ENCODE peak calls at places on chromosomes 4 and X, in seven cellular contexts. One of them, this sample, is unnamed.

GRCh38 chr4:153655928-153656327 is 28.2 kb upstream of the TLR2 start:
- DNase-seq in testis: no peak
- DNase-seq in endothelial cell: no peak
- DNase-seq in HTR-8/SVneo: no peak
- DNase-seq in lower leg skin: peak
- DNase-seq in NCI-H345: no peak
- DNase-seq in heart left ventricle: peak
- DNase-seq in this sample: no peak

GRCh38 chrX:72634321-72634720 is 61.7 kb upstream of the HDAC8 start:
- DNase-seq in NCI-H345: no peak
- DNase-seq in endothelial cell: no peak
- DNase-seq in heart left ventricle: no peak
- DNase-seq in HTR-8/SVneo: no peak
- DNase-seq in testis: no peak
- DNase-seq in lower leg skin: no peak
- DNase-seq in this sample: no peak

GRCh38 chr4:73734405-73735070 is 5.8 kb upstream of the CXCL8 start:
- DNase-seq in endothelial cell: no peak
- DNase-seq in lower leg skin: no peak
- DNase-seq in testis: no peak
- DNase-seq in heart left ventricle: no peak
- DNase-seq in HTR-8/SVneo: no peak
- DNase-seq in NCI-H345: no peak
- DNase-seq in this sample: no peak

GRCh38 chrX:139559383-139560042 is 29.0 kb downstream of the F9 start:
- DNase-seq in HTR-8/SVneo: peak
- DNase-seq in NCI-H345: no peak
- DNase-seq in endothelial cell: peak
- DNase-seq in lower leg skin: peak
- DNase-seq in testis: peak
- DNase-seq in heart left ventricle: no peak
- DNase-seq in this sample: peak

GRCh38 chrX:109600114-109600710 is 24.8 kb downstream of the KCNE5 start:
- DNase-seq in HTR-8/SVneo: no peak
- DNase-seq in heart left ventricle: peak
- DNase-seq in endothelial cell: no peak
- DNase-seq in testis: peak
- DNase-seq in lower leg skin: no peak
- DNase-seq in NCI-H345: no peak
- DNase-seq in this sample: no peak

GRCh38 chr4:118034061-118034785 is at the start of gene NDST3:
- DNase-seq in testis: peak
- DNase-seq in lower leg skin: no peak
- DNase-seq in HTR-8/SVneo: peak
- DNase-seq in heart left ventricle: no peak
- DNase-seq in NCI-H345: peak
- DNase-seq in endothelial cell: peak
- DNase-seq in this sample: peak

GRCh38 chrX:16171039-16171438 is 3.8 kb downstream of the MAGEB17 start:
- DNase-seq in heart left ventricle: no peak
- DNase-seq in NCI-H345: no peak
- DNase-seq in lower leg skin: no peak
- DNase-seq in HTR-8/SVneo: no peak
- DNase-seq in endothelial cell: no peak
- DNase-seq in testis: no peak
- DNase-seq in this sample: no peak

GRCh38 chrX:68180501-68181061 is 252.7 kb downstream of the OPHN1 start:
- DNase-seq in heart left ventricle: no peak
- DNase-seq in testis: no peak
- DNase-seq in lower leg skin: no peak
- DNase-seq in endothelial cell: no peak
- DNase-seq in NCI-H345: no peak
- DNase-seq in HTR-8/SVneo: no peak
- DNase-seq in this sample: no peak

GRCh38 chr4:100569196-100569595 is 51.4 kb upstream of the EMCN start:
- DNase-seq in endothelial cell: no peak
- DNase-seq in heart left ventricle: no peak
- DNase-seq in testis: no peak
- DNase-seq in lower leg skin: no peak
- DNase-seq in HTR-8/SVneo: no peak
- DNase-seq in NCI-H345: no peak
- DNase-seq in this sample: no peak

GRCh38 chr4:113637823-113638691 is 123.5 kb downstream of the CAMK2D start:
- DNase-seq in lower leg skin: no peak
- DNase-seq in testis: no peak
- DNase-seq in NCI-H345: no peak
- DNase-seq in heart left ventricle: no peak
- DNase-seq in endothelial cell: no peak
- DNase-seq in HTR-8/SVneo: no peak
- DNase-seq in this sample: no peak

GRCh38 chrX:30653415-30654131 is at the start of gene GK:
- DNase-seq in HTR-8/SVneo: no peak
- DNase-seq in lower leg skin: no peak
- DNase-seq in heart left ventricle: no peak
- DNase-seq in endothelial cell: peak
- DNase-seq in testis: no peak
- DNase-seq in NCI-H345: peak
- DNase-seq in this sample: peak

GRCh38 chr4:114539985-114540384 is 58.6 kb upstream of the UGT8 start:
- DNase-seq in heart left ventricle: no peak
- DNase-seq in NCI-H345: no peak
- DNase-seq in testis: no peak
- DNase-seq in endothelial cell: no peak
- DNase-seq in HTR-8/SVneo: no peak
- DNase-seq in lower leg skin: no peak
- DNase-seq in this sample: no peak

GRCh38 chr4:2339458-2340271 is 77.8 kb upstream of the MXD4 start:
- DNase-seq in endothelial cell: peak
- DNase-seq in testis: peak
- DNase-seq in lower leg skin: no peak
- DNase-seq in heart left ventricle: no peak
- DNase-seq in HTR-8/SVneo: no peak
- DNase-seq in NCI-H345: no peak
- DNase-seq in this sample: no peak

GRCh38 chr4:66565796-66566195 is 895.5 kb upstream of the EPHA5 start:
- DNase-seq in HTR-8/SVneo: no peak
- DNase-seq in NCI-H345: no peak
- DNase-seq in lower leg skin: no peak
- DNase-seq in testis: no peak
- DNase-seq in heart left ventricle: no peak
- DNase-seq in endothelial cell: no peak
- DNase-seq in this sample: no peak

GRCh38 chrX:107676559-107677378 is 48.5 kb downstream of the PRPS1 start:
- DNase-seq in NCI-H345: no peak
- DNase-seq in heart left ventricle: peak
- DNase-seq in HTR-8/SVneo: no peak
- DNase-seq in endothelial cell: no peak
- DNase-seq in lower leg skin: peak
- DNase-seq in testis: peak
- DNase-seq in this sample: peak

GRCh38 chr4:154738426-154738825 is 5.4 kb upstream of the LRAT start:
- DNase-seq in heart left ventricle: no peak
- DNase-seq in NCI-H345: no peak
- DNase-seq in HTR-8/SVneo: no peak
- DNase-seq in testis: no peak
- DNase-seq in endothelial cell: no peak
- DNase-seq in lower leg skin: no peak
- DNase-seq in this sample: no peak

GRCh38 chrX:81564851-81565250 is 362.9 kb downstream of the SH3BGRL start:
- DNase-seq in testis: no peak
- DNase-seq in endothelial cell: no peak
- DNase-seq in heart left ventricle: no peak
- DNase-seq in HTR-8/SVneo: no peak
- DNase-seq in lower leg skin: no peak
- DNase-seq in NCI-H345: no peak
- DNase-seq in this sample: no peak

GRCh38 chrX:15834827-15835595 is 19.6 kb downstream of the AP1S2 start:
- DNase-seq in testis: no peak
- DNase-seq in NCI-H345: no peak
- DNase-seq in endothelial cell: no peak
- DNase-seq in lower leg skin: no peak
- DNase-seq in HTR-8/SVneo: no peak
- DNase-seq in heart left ventricle: no peak
- DNase-seq in this sample: no peak

GRCh38 chr4:73620115-73620792 is at the start of gene RASSF6:
- DNase-seq in HTR-8/SVneo: no peak
- DNase-seq in heart left ventricle: no peak
- DNase-seq in endothelial cell: peak
- DNase-seq in NCI-H345: peak
- DNase-seq in testis: no peak
- DNase-seq in lower leg skin: no peak
- DNase-seq in this sample: peak

GRCh38 chr4:86031927-86032326 is 327.9 kb downstream of the MAPK10 start:
- DNase-seq in heart left ventricle: no peak
- DNase-seq in testis: no peak
- DNase-seq in NCI-H345: no peak
- DNase-seq in endothelial cell: no peak
- DNase-seq in HTR-8/SVneo: no peak
- DNase-seq in lower leg skin: no peak
- DNase-seq in this sample: no peak

GRCh38 chr4:95676190-95676589 is 127.4 kb upstream of the UNC5C start:
- DNase-seq in NCI-H345: no peak
- DNase-seq in lower leg skin: no peak
- DNase-seq in testis: no peak
- DNase-seq in endothelial cell: no peak
- DNase-seq in HTR-8/SVneo: no peak
- DNase-seq in heart left ventricle: no peak
- DNase-seq in this sample: no peak

GRCh38 chr4:175787948-175788347 is 24.1 kb downstream of the GPM6A start:
- DNase-seq in HTR-8/SVneo: no peak
- DNase-seq in testis: no peak
- DNase-seq in lower leg skin: no peak
- DNase-seq in NCI-H345: no peak
- DNase-seq in endothelial cell: no peak
- DNase-seq in heart left ventricle: no peak
- DNase-seq in this sample: no peak